ENCODE peak calls at places on chromosomes 1 and 21, in ten cellular contexts. Y, I, U, Q, C, Z, B, S, M and W are unnamed samples.

GRCh38 chr1:116360435-116361173 is 12.4 kb upstream of the ATP1A1 start:
- DNase-seq in Y (no peak), I (no peak), U (peak), Q (no peak), C (no peak), Z (no peak), B (no peak), S (no peak), M (no peak), W (no peak)

GRCh38 chr1:158799689-158800088 is 18.7 kb upstream of the OR6N2 start:
- DNase-seq in Y (no peak), I (no peak), U (no peak), Q (no peak), C (no peak), Z (no peak), B (no peak), S (no peak), M (no peak), W (no peak)

GRCh38 chr21:45405819-45406762 is 1.1 kb downstream of the COL18A1 start:
- DNase-seq in Y (no peak), I (no peak), U (no peak), Q (peak), C (no peak), Z (peak), B (no peak), S (peak), M (peak), W (peak)

GRCh38 chr1:185998391-185998790 is 264.2 kb downstream of the HMCN1 start:
- DNase-seq in Y (no peak), I (no peak), U (no peak), Q (no peak), C (no peak), Z (no peak), B (no peak), S (peak), M (no peak), W (no peak)

GRCh38 chr1:162443906-162444305 is 32.0 kb upstream of the SH2D1B start:
- DNase-seq in Y (no peak), I (no peak), U (no peak), Q (no peak), C (no peak), Z (no peak), B (no peak), S (no peak), M (no peak), W (no peak)

GRCh38 chr21:15631342-15631741 is 98.4 kb upstream of the USP25 start:
- DNase-seq in Y (no peak), I (no peak), U (no peak), Q (no peak), C (no peak), Z (no peak), B (no peak), S (no peak), M (no peak), W (no peak)

GRCh38 chr1:225695578-225696332 is 42.8 kb upstream of the ENAH start:
- DNase-seq in Y (no peak), I (no peak), U (no peak), Q (peak), C (no peak), Z (no peak), B (no peak), S (no peak), M (no peak), W (peak)

GRCh38 chr1:180610556-180611015 is 21.2 kb upstream of the XPR1 start:
- DNase-seq in Y (no peak), I (no peak), U (no peak), Q (no peak), C (no peak), Z (no peak), B (no peak), S (no peak), M (no peak), W (no peak)

GRCh38 chr1:165075725-165076370 is 280.7 kb downstream of the LMX1A start:
- DNase-seq in Y (no peak), I (no peak), U (no peak), Q (peak), C (peak), Z (no peak), B (no peak), S (peak), M (peak), W (peak)

GRCh38 chr1:50279622-50280320 is 143.5 kb downstream of the DMRTA2 start:
- DNase-seq in Y (no peak), I (no peak), U (no peak), Q (peak), C (peak), Z (no peak), B (no peak), S (peak), M (peak), W (no peak)

GRCh38 chr1:83882906-83883305 is 116.0 kb downstream of the TTLL7 start:
- DNase-seq in Y (no peak), I (no peak), U (no peak), Q (no peak), C (peak), Z (no peak), B (no peak), S (peak), M (no peak), W (no peak)

GRCh38 chr1:193763313-193763712 is 576.9 kb upstream of the B3GALT2 start:
- DNase-seq in Y (no peak), I (no peak), U (no peak), Q (no peak), C (no peak), Z (no peak), B (no peak), S (no peak), M (no peak), W (no peak)

GRCh38 chr1:94803517-94804441 is 16.4 kb upstream of the SLC44A3 start:
- DNase-seq in Y (no peak), I (no peak), U (no peak), Q (peak), C (no peak), Z (no peak), B (peak), S (no peak), M (no peak), W (peak)

GRCh38 chr1:222994506-222995229 is 148.4 kb downstream of the TLR5 start:
- DNase-seq in Y (no peak), I (no peak), U (no peak), Q (no peak), C (no peak), Z (no peak), B (no peak), S (peak), M (no peak), W (no peak)

GRCh38 chr1:111208921-111209320 is 8.5 kb upstream of the DENND2D start:
- DNase-seq in Y (no peak), I (no peak), U (no peak), Q (no peak), C (no peak), Z (no peak), B (no peak), S (no peak), M (no peak), W (no peak)

GRCh38 chr21:36915701-36916075 is 50.8 kb downstream of the HLCS start:
- DNase-seq in Y (no peak), I (no peak), U (no peak), Q (no peak), C (no peak), Z (no peak), B (no peak), S (no peak), M (no peak), W (no peak)

GRCh38 chr1:116066868-116067563 is 44.2 kb upstream of the MAB21L3 start:
- DNase-seq in Y (no peak), I (no peak), U (no peak), Q (no peak), C (no peak), Z (no peak), B (no peak), S (no peak), M (no peak), W (no peak)

GRCh38 chr21:43815107-43815742 is 25.8 kb downstream of the RRP1 start:
- DNase-seq in Y (no peak), I (no peak), U (peak), Q (no peak), C (no peak), Z (no peak), B (no peak), S (no peak), M (no peak), W (no peak)

GRCh38 chr1:115557715-115558114 is 84.1 kb upstream of the VANGL1 start:
- DNase-seq in Y (no peak), I (no peak), U (no peak), Q (no peak), C (peak), Z (no peak), B (no peak), S (no peak), M (no peak), W (no peak)

GRCh38 chr1:213538251-213538650 is 449.5 kb upstream of the PROX1 start:
- DNase-seq in Y (no peak), I (no peak), U (no peak), Q (no peak), C (no peak), Z (no peak), B (peak), S (no peak), M (no peak), W (no peak)

GRCh38 chr1:42639116-42639515 is 19.1 kb upstream of the PPIH start:
- DNase-seq in Y (no peak), I (no peak), U (no peak), Q (no peak), C (no peak), Z (no peak), B (no peak), S (no peak), M (no peak), W (no peak)

GRCh38 chr1:48947761-48948537 is 171.3 kb upstream of the BEND5 start:
- DNase-seq in Y (no peak), I (peak), U (no peak), Q (no peak), C (no peak), Z (no peak), B (peak), S (peak), M (no peak), W (peak)

GRCh38 chr21:31397515-31397926 is 53.5 kb upstream of the TIAM1 start:
- DNase-seq in Y (no peak), I (peak), U (no peak), Q (no peak), C (peak), Z (no peak), B (peak), S (no peak), M (no peak), W (peak)